ENCODE peak calls at places on chromosomes 3 and 15, in ten cellular contexts. One of them, this sample, is unnamed.

GRCh38 chr15:55907797-55908196 is 85.6 kb downstream of the NEDD4 start:
- DNase-seq in Peyer's patch: no peak
- DNase-seq in A549: peak; percentile 92
- DNase-seq in neural progenitor cell: no peak
- DNase-seq in H1: no peak
- DNase-seq in neuronal stem cell: no peak
- DNase-seq in tibial artery: no peak
- DNase-seq in H9: no peak
- DNase-seq in right cardiac atrium: no peak
- DNase-seq in small intestine: no peak
- DNase-seq in this sample: no peak

GRCh38 chr3:149527531-149528343 is 53.2 kb downstream of the TM4SF4 start:
- DNase-seq in Peyer's patch: no peak
- DNase-seq in A549: peak; percentile 75
- DNase-seq in neural progenitor cell: peak; percentile 29
- DNase-seq in H1: no peak
- DNase-seq in neuronal stem cell: no peak
- DNase-seq in tibial artery: peak; percentile 37
- DNase-seq in H9: no peak
- DNase-seq in right cardiac atrium: peak; percentile 62
- DNase-seq in small intestine: no peak
- DNase-seq in this sample: no peak

GRCh38 chr15:80174017-80174746 is 21.4 kb downstream of the FAH start:
- DNase-seq in Peyer's patch: no peak
- DNase-seq in A549: no peak
- DNase-seq in neural progenitor cell: no peak
- DNase-seq in H1: no peak
- DNase-seq in neuronal stem cell: no peak
- DNase-seq in tibial artery: peak; percentile 83
- DNase-seq in H9: no peak
- DNase-seq in right cardiac atrium: no peak
- DNase-seq in small intestine: no peak
- DNase-seq in this sample: no peak

GRCh38 chr3:156107504-156107903 is 12.9 kb upstream of the KCNAB1 start:
- DNase-seq in Peyer's patch: no peak
- DNase-seq in A549: no peak
- DNase-seq in neural progenitor cell: no peak
- DNase-seq in H1: no peak
- DNase-seq in neuronal stem cell: no peak
- DNase-seq in tibial artery: no peak
- DNase-seq in H9: no peak
- DNase-seq in right cardiac atrium: no peak
- DNase-seq in small intestine: no peak
- DNase-seq in this sample: no peak

GRCh38 chr3:114803042-114803695 is 343.9 kb downstream of the ZBTB20 start:
- DNase-seq in Peyer's patch: no peak
- DNase-seq in A549: no peak
- DNase-seq in neural progenitor cell: no peak
- DNase-seq in H1: no peak
- DNase-seq in neuronal stem cell: no peak
- DNase-seq in tibial artery: no peak
- DNase-seq in H9: no peak
- DNase-seq in right cardiac atrium: no peak
- DNase-seq in small intestine: no peak
- DNase-seq in this sample: no peak

GRCh38 chr3:39126532-39127071 is 19.1 kb downstream of the TTC21A start:
- DNase-seq in Peyer's patch: peak; percentile 74
- DNase-seq in A549: peak; percentile 72
- DNase-seq in neural progenitor cell: peak; percentile 52
- DNase-seq in H1: no peak
- DNase-seq in neuronal stem cell: peak; percentile 33
- DNase-seq in tibial artery: no peak
- DNase-seq in H9: peak; percentile 68
- DNase-seq in right cardiac atrium: peak; percentile 81
- DNase-seq in small intestine: peak; percentile 47
- DNase-seq in this sample: no peak

GRCh38 chr3:116001063-116001765 is 377.9 kb downstream of the GAP43 start:
- DNase-seq in Peyer's patch: no peak
- DNase-seq in A549: no peak
- DNase-seq in neural progenitor cell: no peak
- DNase-seq in H1: no peak
- DNase-seq in neuronal stem cell: no peak
- DNase-seq in tibial artery: no peak
- DNase-seq in H9: no peak
- DNase-seq in right cardiac atrium: peak; percentile 34
- DNase-seq in small intestine: no peak
- DNase-seq in this sample: no peak

GRCh38 chr3:121467085-121467484 is 78.7 kb downstream of the POLQ start:
- DNase-seq in Peyer's patch: no peak
- DNase-seq in A549: no peak
- DNase-seq in neural progenitor cell: no peak
- DNase-seq in H1: no peak
- DNase-seq in neuronal stem cell: no peak
- DNase-seq in tibial artery: no peak
- DNase-seq in H9: no peak
- DNase-seq in right cardiac atrium: no peak
- DNase-seq in small intestine: no peak
- DNase-seq in this sample: no peak

GRCh38 chr3:147361671-147362420 is 44.5 kb downstream of the ZIC4 start:
- DNase-seq in Peyer's patch: no peak
- DNase-seq in A549: peak; percentile 27
- DNase-seq in neural progenitor cell: peak; percentile 81
- DNase-seq in H1: peak; percentile 99
- DNase-seq in neuronal stem cell: no peak
- DNase-seq in tibial artery: no peak
- DNase-seq in H9: peak; percentile 82
- DNase-seq in right cardiac atrium: peak; percentile 57
- DNase-seq in small intestine: peak; percentile 13
- DNase-seq in this sample: no peak

GRCh38 chr15:88956906-88957305 is 43.7 kb upstream of the MFGE8 start:
- DNase-seq in Peyer's patch: no peak
- DNase-seq in A549: no peak
- DNase-seq in neural progenitor cell: no peak
- DNase-seq in H1: no peak
- DNase-seq in neuronal stem cell: no peak
- DNase-seq in tibial artery: no peak
- DNase-seq in H9: no peak
- DNase-seq in right cardiac atrium: no peak
- DNase-seq in small intestine: no peak
- DNase-seq in this sample: no peak

GRCh38 chr3:128466840-128467541 is at the start of gene DNAJB8:
- DNase-seq in Peyer's patch: no peak
- DNase-seq in A549: no peak
- DNase-seq in neural progenitor cell: no peak
- DNase-seq in H1: no peak
- DNase-seq in neuronal stem cell: no peak
- DNase-seq in tibial artery: no peak
- DNase-seq in H9: no peak
- DNase-seq in right cardiac atrium: no peak
- DNase-seq in small intestine: no peak
- DNase-seq in this sample: peak; percentile 23

GRCh38 chr3:118473343-118473742 is 561.3 kb downstream of the IGSF11 start:
- DNase-seq in Peyer's patch: no peak
- DNase-seq in A549: no peak
- DNase-seq in neural progenitor cell: no peak
- DNase-seq in H1: no peak
- DNase-seq in neuronal stem cell: no peak
- DNase-seq in tibial artery: no peak
- DNase-seq in H9: no peak
- DNase-seq in right cardiac atrium: no peak
- DNase-seq in small intestine: no peak
- DNase-seq in this sample: no peak
- H3K4me1 ChIP-seq in Peyer's patch: no peaks in the 10 kb centered on the region
- H3K4me1 ChIP-seq in A549: no peaks in the 10 kb centered on the region
- H3K4me1 ChIP-seq in neural progenitor cell: no peaks in the 10 kb centered on the region
- H3K4me1 ChIP-seq in H1: no peaks in the 10 kb centered on the region
- H3K4me1 ChIP-seq in neuronal stem cell: no peaks in the 10 kb centered on the region
- H3K4me1 ChIP-seq in tibial artery: no peaks in the 10 kb centered on the region
- H3K4me1 ChIP-seq in H9: peaks cover 2% of the 10 kb centered on the region
- H3K4me1 ChIP-seq in right cardiac atrium: no peaks in the 10 kb centered on the region
- H3K4me1 ChIP-seq in small intestine: no peaks in the 10 kb centered on the region
- H3K4me1 ChIP-seq in this sample: no peaks in the 10 kb centered on the region

GRCh38 chr3:134369861-134370596 is 4.2 kb downstream of the AMOTL2 start:
- DNase-seq in Peyer's patch: peak; percentile 15
- DNase-seq in A549: no peak
- DNase-seq in neural progenitor cell: no peak
- DNase-seq in H1: no peak
- DNase-seq in neuronal stem cell: no peak
- DNase-seq in tibial artery: no peak
- DNase-seq in H9: peak; percentile 25
- DNase-seq in right cardiac atrium: no peak
- DNase-seq in small intestine: peak; percentile 41
- DNase-seq in this sample: no peak

GRCh38 chr3:134367869-134368750 is 6.1 kb downstream of the AMOTL2 start:
- DNase-seq in Peyer's patch: peak; percentile 32
- DNase-seq in A549: no peak
- DNase-seq in neural progenitor cell: no peak
- DNase-seq in H1: no peak
- DNase-seq in neuronal stem cell: no peak
- DNase-seq in tibial artery: no peak
- DNase-seq in H9: peak; percentile 22
- DNase-seq in right cardiac atrium: no peak
- DNase-seq in small intestine: no peak
- DNase-seq in this sample: no peak

GRCh38 chr3:134368751-134369105 is 5.5 kb downstream of the AMOTL2 start:
- DNase-seq in Peyer's patch: peak; percentile 32
- DNase-seq in A549: no peak
- DNase-seq in neural progenitor cell: no peak
- DNase-seq in H1: no peak
- DNase-seq in neuronal stem cell: no peak
- DNase-seq in tibial artery: no peak
- DNase-seq in H9: peak; percentile 22
- DNase-seq in right cardiac atrium: no peak
- DNase-seq in small intestine: no peak
- DNase-seq in this sample: no peak

GRCh38 chr3:134370611-134371451 is 3.4 kb downstream of the AMOTL2 start:
- DNase-seq in Peyer's patch: peak; percentile 41
- DNase-seq in A549: no peak
- DNase-seq in neural progenitor cell: no peak
- DNase-seq in H1: no peak
- DNase-seq in neuronal stem cell: no peak
- DNase-seq in tibial artery: peak; percentile 18
- DNase-seq in H9: peak; percentile 34
- DNase-seq in right cardiac atrium: no peak
- DNase-seq in small intestine: no peak
- DNase-seq in this sample: no peak

DNA sequence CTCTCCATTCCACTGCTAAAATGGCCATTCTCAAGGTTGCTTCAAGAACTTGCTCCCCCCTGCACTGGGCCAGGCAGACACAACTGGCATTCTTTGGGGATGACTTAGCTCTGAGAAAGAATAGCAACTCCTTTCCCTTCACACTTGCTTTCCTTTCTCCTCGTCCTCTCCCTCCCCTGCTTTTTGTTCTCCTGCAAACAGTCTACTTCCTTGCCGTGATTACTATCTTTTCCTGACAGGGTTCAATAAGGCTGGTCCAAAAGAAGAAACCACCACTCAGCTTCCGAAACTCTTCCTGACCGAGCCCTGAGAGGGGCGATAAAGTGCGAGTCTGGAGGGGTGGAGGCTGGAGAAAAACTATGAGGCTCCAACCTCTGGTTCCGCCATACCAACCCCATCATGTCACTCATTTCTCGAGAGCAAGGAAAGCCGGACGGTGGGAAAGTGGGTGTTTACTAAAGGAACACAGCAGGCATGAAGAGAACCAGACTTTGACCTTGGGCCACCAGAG is 5.0 kb downstream of the AMOTL2 start:
- DNase-seq in Peyer's patch: peak; percentile 34
- DNase-seq in A549: no peak
- DNase-seq in neural progenitor cell: no peak
- DNase-seq in H1: no peak
- DNase-seq in neuronal stem cell: no peak
- DNase-seq in tibial artery: peak; percentile 17
- DNase-seq in H9: peak; percentile 18
- DNase-seq in right cardiac atrium: no peak
- DNase-seq in small intestine: no peak
- DNase-seq in this sample: no peak
- H3K4me1 ChIP-seq in Peyer's patch: peaks cover 86% of the 10 kb centered on the region
- H3K4me1 ChIP-seq in A549: peaks cover 79% of the 10 kb centered on the region
- H3K4me1 ChIP-seq in neural progenitor cell: peaks cover 55% of the 10 kb centered on the region
- H3K4me1 ChIP-seq in H1: peaks cover 21% of the 10 kb centered on the region
- H3K4me1 ChIP-seq in neuronal stem cell: peaks cover 66% of the 10 kb centered on the region
- H3K4me1 ChIP-seq in tibial artery: peaks cover 83% of the 10 kb centered on the region
- H3K4me1 ChIP-seq in H9: peaks cover 14% of the 10 kb centered on the region
- H3K4me1 ChIP-seq in right cardiac atrium: peaks cover 57% of the 10 kb centered on the region
- H3K4me1 ChIP-seq in small intestine: peaks cover 17% of the 10 kb centered on the region
- H3K4me1 ChIP-seq in this sample: peaks cover 76% of the 10 kb centered on the region

GRCh38 chr3:188348445-188349244 is 194.7 kb downstream of the LPP start:
- DNase-seq in Peyer's patch: peak; percentile 75
- DNase-seq in A549: peak; percentile 53
- DNase-seq in neural progenitor cell: no peak
- DNase-seq in H1: no peak
- DNase-seq in neuronal stem cell: no peak
- DNase-seq in tibial artery: peak; percentile 78
- DNase-seq in H9: no peak
- DNase-seq in right cardiac atrium: peak; percentile 97
- DNase-seq in small intestine: peak; percentile 92
- DNase-seq in this sample: no peak
- H3K4me1 ChIP-seq in Peyer's patch: peaks cover 23% of the 10 kb centered on the region
- H3K4me1 ChIP-seq in A549: peaks cover 35% of the 10 kb centered on the region
- H3K4me1 ChIP-seq in neural progenitor cell: no peaks in the 10 kb centered on the region
- H3K4me1 ChIP-seq in H1: no peaks in the 10 kb centered on the region
- H3K4me1 ChIP-seq in neuronal stem cell: peaks cover 6% of the 10 kb centered on the region
- H3K4me1 ChIP-seq in tibial artery: peaks cover 99% of the 10 kb centered on the region
- H3K4me1 ChIP-seq in H9: no peaks in the 10 kb centered on the region
- H3K4me1 ChIP-seq in right cardiac atrium: peaks cover 7% of the 10 kb centered on the region
- H3K4me1 ChIP-seq in small intestine: peaks cover 5% of the 10 kb centered on the region
- H3K4me1 ChIP-seq in this sample: peaks cover 8% of the 10 kb centered on the region

DNA sequence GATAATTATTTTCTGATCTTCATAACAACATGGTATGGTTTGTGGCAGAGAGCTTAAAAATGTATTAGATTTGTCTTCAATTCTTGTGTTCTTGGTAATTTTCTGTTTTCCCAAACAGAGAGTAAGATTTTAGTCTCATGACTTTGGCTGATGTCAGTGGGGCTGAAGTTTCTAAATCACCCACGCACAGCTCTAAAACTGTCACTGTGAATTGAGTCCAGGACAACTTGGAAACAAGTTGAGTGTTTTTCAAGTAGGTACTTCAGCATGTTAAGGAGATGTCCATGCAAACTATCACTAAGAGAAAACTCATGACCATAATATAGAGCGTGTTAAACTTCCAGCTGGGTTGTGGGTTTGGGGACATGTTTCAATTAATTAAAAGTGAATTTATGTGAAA is 90.0 kb downstream of the KLHL25 start:
- DNase-seq in Peyer's patch: no peak
- DNase-seq in A549: no peak
- DNase-seq in neural progenitor cell: no peak
- DNase-seq in H1: no peak
- DNase-seq in neuronal stem cell: no peak
- DNase-seq in tibial artery: no peak
- DNase-seq in H9: no peak
- DNase-seq in right cardiac atrium: no peak
- DNase-seq in small intestine: no peak
- DNase-seq in this sample: no peak
- H3K4me1 ChIP-seq in Peyer's patch: peaks cover 28% of the 10 kb centered on the region
- H3K4me1 ChIP-seq in A549: peaks cover 26% of the 10 kb centered on the region
- H3K4me1 ChIP-seq in neural progenitor cell: peaks cover 9% of the 10 kb centered on the region
- H3K4me1 ChIP-seq in H1: no peaks in the 10 kb centered on the region
- H3K4me1 ChIP-seq in neuronal stem cell: no peaks in the 10 kb centered on the region
- H3K4me1 ChIP-seq in tibial artery: peaks cover 74% of the 10 kb centered on the region
- H3K4me1 ChIP-seq in H9: peaks cover 3% of the 10 kb centered on the region
- H3K4me1 ChIP-seq in right cardiac atrium: peaks cover 20% of the 10 kb centered on the region
- H3K4me1 ChIP-seq in small intestine: peaks cover 25% of the 10 kb centered on the region
- H3K4me1 ChIP-seq in this sample: peaks cover 34% of the 10 kb centered on the region

This sample was measured in left lung.